ENCODE peak calls at places on chromosomes 7 and 10, in nine cellular contexts. U is fibroblast of the conjunctiva; F is Daoy; L is IMR-90; V is GM03348; R is NCI-H2171 treated with DMSO at 0.1 percent for 48 hours; S is ascending aorta; D is stimulated activated CD8-positive, alpha-beta memory T cell treated with anti-CD3 and anti-CD28 coated beads, Interleukin-12 subunit alpha, Interleukin-12 subunit beta, amount 100 ng/mL, for 1 hour; P is activated CD8-positive, alpha-beta memory T cell treated with anti-CD3 and anti-CD28 coated beads for 48 hours. W is an unnamed sample.

GRCh38 chr10:72087969-72088878 is at the start of gene SPOCK2:
- DNase-seq in L (no peak), R (peak; percentile 92), V (peak; percentile 31), D (peak; percentile 65), F (no peak), S (no peak), P (peak; percentile 58), U (no peak), W (peak; percentile 39)

GRCh38 chr10:97574374-97575100 is 2.0 kb downstream of the ANKRD2 start:
- DNase-seq in S (peak; percentile 57), D (no peak), P (no peak), F (peak; percentile 89), V (peak; percentile 74), U (peak; percentile 27), L (peak; percentile 42), R (peak; percentile 63), W (peak; percentile 88)

GRCh38 chr10:128064615-128065580 is 61.3 kb downstream of the MKI67 start:
- DNase-seq in U (no peak), F (peak; percentile 71), V (peak; percentile 85), P (peak; percentile 39), S (peak; percentile 74), R (no peak), D (peak; percentile 51), L (peak; percentile 49), W (peak; percentile 94)

GRCh38 chr10:58817499-58817898 is 304.8 kb downstream of the BICC1 start:
- DNase-seq in R (no peak), S (no peak), D (no peak), U (no peak), P (no peak), V (no peak), L (peak; percentile 43), F (no peak), W (no peak)

GRCh38 chr7:18866359-18867036 is 250.9 kb downstream of the TWIST1 start:
- DNase-seq in F (peak; percentile 94), R (peak; percentile 20), P (no peak), S (peak; percentile 41), V (peak; percentile 91), D (no peak), L (peak; percentile 100), U (peak; percentile 100), W (peak; percentile 100)

GRCh38 chr10:56370217-56371113 is 9.4 kb upstream of the ZWINT start:
- DNase-seq in R (no peak), S (no peak), V (no peak), D (no peak), U (no peak), P (no peak), L (no peak), F (no peak), W (no peak)

GRCh38 chr7:120996333-120996982 is 7.9 kb downstream of the CPED1 start:
- DNase-seq in F (peak; percentile 86), P (no peak), V (peak; percentile 65), D (peak; percentile 17), R (peak; percentile 55), U (peak; percentile 84), S (peak; percentile 48), L (peak; percentile 91), W (peak; percentile 88)

GRCh38 chr10:77539147-77539935 is 98.3 kb downstream of the KCNMA1 start:
- DNase-seq in R (no peak), L (no peak), U (no peak), S (no peak), V (no peak), P (no peak), F (no peak), D (no peak), W (no peak)

GRCh38 chr7:151485006-151485732 is 34.5 kb downstream of the RHEB start:
- DNase-seq in L (peak; percentile 88), U (no peak), V (peak; percentile 77), F (peak; percentile 79), D (no peak), P (no peak), S (no peak), R (no peak), W (peak; percentile 94)

GRCh38 chr10:48684792-48685651 is at the start of gene WDFY4:
- DNase-seq in S (no peak), R (no peak), F (no peak), U (no peak), V (no peak), D (no peak), L (no peak), P (no peak), W (no peak)

GRCh38 chr10:45052700-45053099 is 52.0 kb downstream of the ZNF22 start:
- DNase-seq in S (no peak), U (no peak), L (no peak), V (no peak), D (no peak), P (no peak), F (no peak), R (no peak), W (no peak)